ENCODE peak calls at places on chromosomes 5 and 9, in nine cellular contexts. X is CD8-positive, alpha-beta memory T cell; O is activated CD4-positive, alpha-beta T cell treated with anti-CD3 and anti-CD28 coated beads, Interleukin-2, amount 50 U/mL, for 24 hours; F is stimulated activated CD4-positive, alpha-beta T cell treated with anti-CD3 and anti-CD28 coated beads, Interleukin-4, amount 100 ng/mL, for 24 hours; D is tibial artery; C is T-helper 1 cell; Q is SHP77 treated with DMSO at 0.1 percent for 48 hours; J is effector CD8-positive, alpha-beta T cell; H is nephron progenitor cell. L is an unnamed sample.

GRCh38 chr9:120914410-120914809 is 12.2 kb downstream of the TRAF1 start:
- DNase-seq in X (no peak), O (no peak), F (no peak), D (no peak), C (no peak), Q (no peak), J (no peak), H (no peak), L (no peak)

GRCh38 chr9:105243015-105243686 is 1.3 kb upstream of the SLC44A1 start:
- DNase-seq in X (no peak), O (no peak), F (no peak), D (no peak), C (no peak), Q (no peak), J (no peak), H (no peak), L (peak)

GRCh38 chr5:85441138-85441537 is 1056.5 kb upstream of the EDIL3 start:
- DNase-seq in X (no peak), O (no peak), F (no peak), D (no peak), C (no peak), Q (no peak), J (no peak), H (no peak), L (no peak)

GRCh38 chr5:158013939-158014338 is 155.0 kb upstream of the CLINT1 start:
- DNase-seq in X (no peak), O (no peak), F (no peak), D (no peak), C (no peak), Q (no peak), J (no peak), H (peak), L (peak)

GRCh38 chr9:128555180-128555721 is 2.9 kb downstream of the SPTAN1 start:
- DNase-seq in X (no peak), O (no peak), F (no peak), D (no peak), C (no peak), Q (no peak), J (no peak), H (no peak), L (peak)

GRCh38 chr9:131875828-131876485 is 136.1 kb upstream of the RAPGEF1 start:
- DNase-seq in X (no peak), O (no peak), F (no peak), D (no peak), C (no peak), Q (no peak), J (no peak), H (no peak), L (no peak)

GRCh38 chr5:75603421-75603820 is 7.8 kb upstream of the ANKDD1B start:
- DNase-seq in X (no peak), O (no peak), F (no peak), D (no peak), C (no peak), Q (no peak), J (no peak), H (no peak), L (no peak)

GRCh38 chr5:1110260-1110929 is 1.5 kb downstream of the SLC12A7 start:
- DNase-seq in X (peak), O (no peak), F (no peak), D (no peak), C (no peak), Q (no peak), J (peak), H (no peak), L (no peak)

GRCh38 chr9:117734523-117735314 is 30.5 kb downstream of the TLR4 start:
- DNase-seq in X (no peak), O (no peak), F (no peak), D (no peak), C (no peak), Q (no peak), J (no peak), H (no peak), L (no peak)

GRCh38 chr5:89946514-89946913 is 463.0 kb downstream of the CETN3 start:
- DNase-seq in X (no peak), O (no peak), F (no peak), D (no peak), C (no peak), Q (no peak), J (no peak), H (no peak), L (no peak)

GRCh38 chr9:126822278-126822677 is 17.4 kb downstream of the ZBTB43 start:
- DNase-seq in X (no peak), O (no peak), F (no peak), D (no peak), C (no peak), Q (no peak), J (no peak), H (no peak), L (no peak)

GRCh38 chr5:95899848-95900247 is 61.8 kb downstream of the ELL2 start:
- DNase-seq in X (no peak), O (no peak), F (no peak), D (no peak), C (no peak), Q (no peak), J (no peak), H (no peak), L (no peak)

GRCh38 chr9:135188681-135189151 is 101.2 kb downstream of the OLFM1 start:
- DNase-seq in X (no peak), O (no peak), F (no peak), D (no peak), C (no peak), Q (no peak), J (no peak), H (no peak), L (no peak)